ENCODE peak calls at places on chromosome 18, in nine cellular contexts. V, H, Q, D, M, B, K, O and I are unnamed samples.

GRCh38 chr18:32060026-32060425 is 31.6 kb upstream of the RNF138 start:
- DNase-seq in V (no peak), H (no peak), Q (no peak), D (no peak), M (no peak), B (no peak), K (no peak), O (no peak), I (no peak)

GRCh38 chr18:50686409-50686808 is 126.5 kb downstream of the MAPK4 start:
- DNase-seq in V (no peak), H (no peak), Q (no peak), D (no peak), M (no peak), B (no peak), K (no peak), O (no peak), I (no peak)

GRCh38 chr18:56459451-56459777 is 179.0 kb downstream of the TXNL1 start:
- DNase-seq in V (no peak), H (no peak), Q (no peak), D (peak; percentile 18), M (no peak), B (no peak), K (no peak), O (no peak), I (no peak)

GRCh38 chr18:50878345-50879301 is at the start of gene ME2:
- DNase-seq in V (peak; percentile 97), H (peak; percentile 97), Q (peak; percentile 72), D (peak; percentile 92), M (peak; percentile 86), B (peak; percentile 89), K (no peak), O (peak; percentile 92), I (peak; percentile 91)

GRCh38 chr18:66993492-66993891 is 389.6 kb upstream of the CDH19 start:
- DNase-seq in V (no peak), H (no peak), Q (peak; percentile 53), D (no peak), M (no peak), B (no peak), K (peak; percentile 54), O (no peak), I (no peak)

GRCh38 chr18:13272411-13272810 is 53.9 kb downstream of the LDLRAD4 start:
- DNase-seq in V (no peak), H (peak; percentile 50), Q (no peak), D (no peak), M (no peak), B (no peak), K (no peak), O (no peak), I (no peak)

GRCh38 chr18:26190506-26190905 is 35.7 kb upstream of the TAF4B start:
- DNase-seq in V (no peak), H (no peak), Q (no peak), D (no peak), M (no peak), B (no peak), K (no peak), O (no peak), I (no peak)

GRCh38 chr18:8704361-8705279 is 736 bp upstream of the MTCL1 start:
- DNase-seq in V (peak; percentile 95), H (peak; percentile 92), Q (peak; percentile 60), D (peak; percentile 83), M (peak; percentile 88), B (peak; percentile 84), K (no peak), O (peak; percentile 87), I (peak; percentile 88)

GRCh38 chr18:2654828-2655152 is 736 bp upstream of the SMCHD1 start:
- DNase-seq in V (no peak), H (no peak), Q (no peak), D (no peak), M (peak; percentile 7), B (no peak), K (no peak), O (no peak), I (no peak)

GRCh38 chr18:31043709-31044108 is 1.2 kb upstream of the DSC3 start:
- DNase-seq in V (no peak), H (no peak), Q (no peak), D (no peak), M (no peak), B (no peak), K (no peak), O (no peak), I (no peak)

GRCh38 chr18:79949571-79950439 is 1.6 kb downstream of the SLC66A2 start:
- DNase-seq in V (peak; percentile 80), H (peak; percentile 27), Q (no peak), D (peak; percentile 36), M (no peak), B (no peak), K (no peak), O (no peak), I (no peak)

GRCh38 chr18:45978084-45978483 is 11.0 kb upstream of the EPG5 start:
- DNase-seq in V (no peak), H (no peak), Q (no peak), D (no peak), M (no peak), B (no peak), K (no peak), O (no peak), I (no peak)

GRCh38 chr18:9792565-9793226 is 84.6 kb downstream of the RAB31 start:
- DNase-seq in V (no peak), H (no peak), Q (peak; percentile 38), D (no peak), M (no peak), B (no peak), K (no peak), O (no peak), I (no peak)

GRCh38 chr18:42052137-42052708 is 97.2 kb downstream of the PIK3C3 start:
- DNase-seq in V (no peak), H (no peak), Q (no peak), D (peak; percentile 67), M (peak; percentile 52), B (no peak), K (no peak), O (peak; percentile 46), I (no peak)

GRCh38 chr18:10406172-10406663 is 48.2 kb upstream of the APCDD1 start:
- DNase-seq in V (no peak), H (no peak), Q (no peak), D (no peak), M (no peak), B (no peak), K (no peak), O (no peak), I (no peak)

GRCh38 chr18:23438608-23439366 is 14.3 kb upstream of the RIOK3 start:
- DNase-seq in V (no peak), H (no peak), Q (no peak), D (no peak), M (no peak), B (no peak), K (no peak), O (no peak), I (no peak)

GRCh38 chr18:54440292-54440691 is 82.6 kb downstream of the C18orf54 start:
- DNase-seq in V (no peak), H (no peak), Q (no peak), D (peak; percentile 6), M (no peak), B (no peak), K (no peak), O (no peak), I (no peak)

GRCh38 chr18:54444309-54444914 is 86.7 kb downstream of the C18orf54 start:
- DNase-seq in V (peak; percentile 53), H (no peak), Q (peak; percentile 32), D (peak; percentile 73), M (peak; percentile 61), B (peak; percentile 49), K (peak; percentile 18), O (peak; percentile 74), I (peak; percentile 41)
- TF ChIP-seq CTCF in V (peak; percentile 44), H (peak; percentile 94), Q (peak; percentile 74), D (peak; percentile 85), M (peak; percentile 73), B (peak; percentile 95), K (peak; percentile 92), O (peak; percentile 91), I (peak; percentile 68)

GRCh38 chr18:48750485-48751175 is 200.1 kb downstream of the SMAD7 start:
- DNase-seq in V (peak; percentile 76), H (no peak), Q (no peak), D (no peak), M (no peak), B (no peak), K (no peak), O (peak; percentile 47), I (no peak)

GRCh38 chr18:48752928-48753327 is 197.8 kb downstream of the SMAD7 start:
- DNase-seq in V (no peak), H (no peak), Q (no peak), D (no peak), M (no peak), B (no peak), K (no peak), O (peak; percentile 23), I (no peak)

GRCh38 chr18:48752478-48752877 is 198.3 kb downstream of the SMAD7 start:
- DNase-seq in V (no peak), H (no peak), Q (no peak), D (no peak), M (no peak), B (no peak), K (no peak), O (no peak), I (no peak)

GRCh38 chr18:48751727-48752468 is 198.9 kb downstream of the SMAD7 start:
- DNase-seq in V (no peak), H (no peak), Q (no peak), D (no peak), M (no peak), B (no peak), K (no peak), O (no peak), I (no peak)

GRCh38 chr18:48749768-48750167 is 201.0 kb downstream of the SMAD7 start:
- DNase-seq in V (peak; percentile 83), H (no peak), Q (no peak), D (peak; percentile 82), M (peak; percentile 43), B (no peak), K (no peak), O (peak; percentile 53), I (no peak)
- TF ChIP-seq CTCF in V (peak; percentile 36), H (no peak), Q (no peak), D (peak; percentile 16), M (no peak), B (no peak), K (no peak), O (no peak), I (no peak)

DNA sequence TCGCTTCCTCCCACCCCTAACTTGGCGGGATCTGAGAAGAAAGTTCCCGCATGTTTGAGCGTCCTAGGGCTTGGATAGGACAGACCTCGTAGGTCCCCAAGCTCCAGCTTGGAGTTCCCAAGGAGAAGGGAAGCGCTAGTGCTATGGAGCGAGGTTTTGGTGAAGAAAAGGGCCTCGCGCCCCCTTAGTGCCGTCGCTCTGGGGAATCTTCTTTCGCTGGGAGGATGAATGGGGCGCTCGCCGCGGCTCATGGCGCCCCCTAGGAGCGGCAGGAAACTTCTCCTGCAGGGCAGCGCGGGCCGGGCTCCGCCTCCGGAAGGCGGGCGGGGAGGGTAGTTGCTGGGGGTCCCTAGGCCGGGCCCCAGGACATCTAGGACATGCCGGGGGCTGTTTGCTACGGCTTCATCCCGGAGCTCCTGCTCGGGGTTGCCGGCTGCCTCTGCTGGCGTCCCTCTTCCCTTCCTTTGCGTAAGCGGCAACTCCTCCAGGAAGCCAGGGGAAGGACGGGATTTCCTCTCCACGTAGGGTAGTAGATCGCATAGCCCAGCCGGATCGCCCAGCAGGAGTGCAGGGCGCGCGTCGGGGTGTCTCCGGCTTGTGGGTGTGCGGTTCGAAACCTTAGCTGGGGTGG is 11.9 kb upstream of the SKOR2 start:
- DNase-seq in V (peak; percentile 46), H (no peak), Q (no peak), D (peak; percentile 19), M (no peak), B (no peak), K (no peak), O (no peak), I (no peak)
- TF ChIP-seq CTCF in V (no peak), H (peak; percentile 61), Q (no peak), D (peak; percentile 30), M (no peak), B (peak; percentile 53), K (peak; percentile 6), O (peak; percentile 41), I (no peak)

GRCh38 chr18:58051765-58052460 is 7.9 kb downstream of the NEDD4L start:
- DNase-seq in V (no peak), H (no peak), Q (no peak), D (peak; percentile 41), M (peak; percentile 24), B (no peak), K (no peak), O (peak; percentile 32), I (no peak)
- TF ChIP-seq CTCF in V (no peak), H (peak; percentile 37), Q (peak; percentile 37), D (peak; percentile 31), M (peak; percentile 36), B (peak; percentile 40), K (peak; percentile 37), O (peak; percentile 34), I (peak; percentile 43)